ENCODE peak calls at places on chromosome 17, in seven cellular contexts. K is SK-N-DZ; B is AG20443; I is HuH-7.5; S is activated CD4-positive, alpha-beta T cell treated with anti-CD3 and anti-CD28 coated beads for 36 hours; G is choroid plexus epithelial cell; H is HFF-Myc. L is an unnamed sample.

GRCh38 chr17:44971776-44972483 is 3.8 kb upstream of the C1QL1 start:
- DNase-seq in I (no peak), K (no peak), H (no peak), B (peak; percentile 47), G (peak; percentile 52), S (peak; percentile 87), L (no peak)

GRCh38 chr17:7884581-7885356 is 3.8 kb upstream of the CHD3 start:
- DNase-seq in S (peak; percentile 55), B (peak; percentile 38), G (no peak), H (no peak), K (no peak), I (peak; percentile 39), L (no peak)

GRCh38 chr17:28279411-28279810 is 39.6 kb upstream of the TMEM97 start:
- DNase-seq in G (peak; percentile 57), K (no peak), H (no peak), I (no peak), B (no peak), S (no peak), L (no peak)

GRCh38 chr17:77408284-77408683 is 267.5 kb downstream of the SEC14L1 start:
- DNase-seq in S (no peak), H (no peak), B (no peak), K (no peak), G (no peak), I (no peak), L (no peak)

GRCh38 chr17:17354560-17355357 is 51.6 kb downstream of the NT5M start:
- DNase-seq in B (peak; percentile 87), G (peak; percentile 70), H (no peak), I (peak; percentile 75), S (peak; percentile 87), K (peak; percentile 85), L (no peak)

GRCh38 chr17:73546121-73546520 is 98.1 kb downstream of the SDK2 start:
- DNase-seq in K (no peak), S (no peak), I (no peak), G (no peak), B (no peak), H (no peak), L (no peak)

GRCh38 chr17:78014651-78015050 is 56.1 kb downstream of the TNRC6C start:
- DNase-seq in G (no peak), B (no peak), I (no peak), H (no peak), K (no peak), S (no peak), L (no peak)

GRCh38 chr17:32445075-32445427 is 741 bp downstream of the PSMD11 start:
- DNase-seq in H (peak; percentile 20), K (no peak), I (no peak), G (peak; percentile 74), B (peak; percentile 74), S (peak; percentile 56), L (no peak)

GRCh38 chr17:27559996-27560481 is 70.9 kb upstream of the LGALS9 start:
- DNase-seq in B (peak; percentile 81), S (no peak), I (no peak), K (no peak), G (peak; percentile 93), H (peak; percentile 75), L (no peak)

GRCh38 chr17:29148257-29148789 is 31.9 kb downstream of the MYO18A start:
- DNase-seq in I (no peak), B (peak; percentile 3), S (no peak), K (no peak), G (no peak), H (no peak), L (no peak)

GRCh38 chr17:51487947-51488346 is 227.6 kb downstream of the UTP18 start:
- DNase-seq in G (no peak), I (no peak), B (no peak), K (no peak), H (no peak), S (peak; percentile 64), L (no peak)

GRCh38 chr17:8057691-8058114 is 18.8 kb downstream of the ALOX15B start:
- DNase-seq in H (peak; percentile 78), B (peak; percentile 84), I (peak; percentile 69), K (peak; percentile 81), G (peak; percentile 90), S (peak; percentile 63), L (no peak)

GRCh38 chr17:76439314-76439928 is 13.5 kb downstream of the UBE2O start:
- DNase-seq in H (no peak), B (no peak), I (no peak), K (no peak), S (no peak), G (no peak), L (no peak)

GRCh38 chr17:4766199-4766598 is 5.5 kb upstream of the TM4SF5 start:
- DNase-seq in K (no peak), S (no peak), B (no peak), G (no peak), H (no peak), I (no peak), L (no peak)

GRCh38 chr17:39237586-39237985 is 11.8 kb upstream of the STAC2 start:
- DNase-seq in S (no peak), G (no peak), K (no peak), I (no peak), H (no peak), B (no peak), L (no peak)

GRCh38 chr17:8326591-8327583 is 12.8 kb upstream of the ODF4 start:
- DNase-seq in G (peak; percentile 26), B (peak; percentile 75), K (no peak), I (no peak), S (peak; percentile 52), H (no peak), L (no peak)

GRCh38 chr17:68600123-68600880 is 865 bp downstream of the FAM20A start:
- DNase-seq in I (peak; percentile 54), S (peak; percentile 22), G (no peak), K (no peak), H (no peak), B (peak; percentile 67), L (no peak)

GRCh38 chr17:32007463-32008298 is 498 bp downstream of the LRRC37B start:
- DNase-seq in G (peak; percentile 28), B (peak; percentile 55), K (peak; percentile 73), H (no peak), I (peak; percentile 54), S (peak; percentile 67), L (no peak)

GRCh38 chr17:13541032-13541480 is 60.7 kb downstream of the HS3ST3A1 start:
- DNase-seq in K (no peak), B (peak; percentile 78), G (peak; percentile 97), S (no peak), H (peak; percentile 83), I (no peak), L (no peak)

GRCh38 chr17:67435122-67435521 is 58.0 kb downstream of the PITPNC1 start:
- DNase-seq in B (no peak), S (peak; percentile 76), H (no peak), K (no peak), I (no peak), G (peak; percentile 41), L (no peak)

GRCh38 chr17:76405967-76406647 is 21.7 kb downstream of the SPHK1 start:
- DNase-seq in H (no peak), I (no peak), B (no peak), K (no peak), S (no peak), G (peak; percentile 32), L (no peak)

GRCh38 chr17:4394208-4395110 is 28.0 kb upstream of the UBE2G1 start:
- DNase-seq in B (no peak), I (no peak), K (no peak), S (no peak), H (no peak), G (no peak), L (no peak)

GRCh38 chr17:57869599-57870282 is 19.9 kb upstream of the MRPS23 start:
- DNase-seq in G (peak; percentile 81), H (peak; percentile 85), S (no peak), B (peak; percentile 79), K (no peak), I (no peak), L (no peak)

GRCh38 chr17:76000016-76000754 is 470 bp upstream of the CDK3 start:
- DNase-seq in H (no peak), K (peak; percentile 71), B (peak; percentile 81), S (peak; percentile 85), I (peak; percentile 79), G (peak; percentile 53), L (no peak)

GRCh38 chr17:78365561-78366108 is 5.8 kb upstream of the SOCS3 start:
- DNase-seq in I (no peak), G (peak; percentile 58), S (no peak), K (no peak), H (no peak), B (no peak), L (no peak)

GRCh38 chr17:41538565-41538991 is 10.5 kb upstream of the KRT19 start:
- DNase-seq in K (no peak), G (no peak), H (no peak), S (no peak), B (peak; percentile 55), I (no peak), L (no peak)

GRCh38 chr17:1029196-1029911 is 32.4 kb downstream of the TIMM22 start:
- DNase-seq in B (peak; percentile 77), H (no peak), K (no peak), I (no peak), G (peak; percentile 74), S (no peak), L (no peak)

GRCh38 chr17:28120766-28121165 is 78.3 kb downstream of the NLK start:
- DNase-seq in H (no peak), K (no peak), G (no peak), I (no peak), B (no peak), S (no peak), L (no peak)

GRCh38 chr17:74467221-74467951 is 952 bp downstream of the CD300A start:
- DNase-seq in K (no peak), S (peak; percentile 25), H (no peak), G (no peak), B (no peak), I (no peak), L (no peak)

GRCh38 chr17:8665681-8666080 is 35.2 kb upstream of the MYH10 start:
- DNase-seq in S (no peak), I (no peak), G (no peak), K (no peak), B (no peak), H (no peak), L (no peak)

GRCh38 chr17:56681561-56682266 is 88.2 kb downstream of the NOG start:
- DNase-seq in K (no peak), H (peak; percentile 86), S (peak; percentile 46), B (peak; percentile 68), G (peak; percentile 93), I (no peak), L (no peak)

GRCh38 chr17:7346761-7347614 is 5.0 kb upstream of the KCTD11 start:
- DNase-seq in K (no peak), I (no peak), H (no peak), G (no peak), S (no peak), B (no peak), L (no peak)

GRCh38 chr17:77449908-77450741 is 309.4 kb downstream of the SEC14L1 start:
- DNase-seq in H (no peak), S (peak; percentile 88), K (peak; percentile 85), G (peak; percentile 74), I (peak; percentile 75), B (peak; percentile 69), L (no peak)

GRCh38 chr17:47192549-47192948 is 3.5 kb upstream of the CDC27 start:
- DNase-seq in K (no peak), S (no peak), B (peak; percentile 21), G (peak; percentile 10), H (no peak), I (no peak), L (no peak)

GRCh38 chr17:81429813-81430510 is 34.7 kb downstream of the BAHCC1 start:
- DNase-seq in B (no peak), I (no peak), G (peak; percentile 57), K (no peak), S (no peak), H (no peak), L (no peak)

GRCh38 chr17:17808706-17809432 is 27.9 kb downstream of the SREBF1 start:
- DNase-seq in G (no peak), I (no peak), S (no peak), H (no peak), B (no peak), K (no peak), L (no peak)

GRCh38 chr17:9226794-9227135 is 205.5 kb downstream of the NTN1 start:
- DNase-seq in H (no peak), K (no peak), I (no peak), B (no peak), S (peak; percentile 80), G (no peak), L (no peak)

L was measured in cortex of kidney.